ENCODE peak calls at places on chromosomes 5 and 9, in nine cellular contexts. V, Q, J, S, O, E, W, R and Z are unnamed samples.

GRCh38 chr9:133604214-133604613 is 5.0 kb downstream of the FAM163B start:
- DNase-seq in V (no peak), Q (no peak), J (no peak), S (no peak), O (no peak), E (peak; percentile 64), W (peak; percentile 8), R (no peak), Z (no peak)

GRCh38 chr5:20559845-20560244 is 571.8 kb upstream of the CDH18 start:
- DNase-seq in V (no peak), Q (no peak), J (no peak), S (no peak), O (no peak), E (no peak), W (no peak), R (no peak), Z (no peak)

GRCh38 chr5:108003178-108003577 is 332.4 kb upstream of the EFNA5 start:
- DNase-seq in V (no peak), Q (no peak), J (no peak), S (no peak), O (peak; percentile 70), E (peak; percentile 12), W (no peak), R (no peak), Z (no peak)

GRCh38 chr5:157710887-157711286 is 20.3 kb upstream of the THG1L start:
- DNase-seq in V (no peak), Q (no peak), J (no peak), S (no peak), O (no peak), E (no peak), W (no peak), R (no peak), Z (no peak)

GRCh38 chr9:136711751-136712689 is at the start of gene DIPK1B:
- DNase-seq in V (peak; percentile 86), Q (no peak), J (no peak), S (no peak), O (no peak), E (peak; percentile 100), W (peak; percentile 65), R (no peak), Z (no peak)

GRCh38 chr5:123754167-123754840 is 242.3 kb downstream of the CSNK1G3 start:
- DNase-seq in V (no peak), Q (no peak), J (no peak), S (no peak), O (no peak), E (peak; percentile 36), W (no peak), R (no peak), Z (no peak)

GRCh38 chr5:57435701-57436134 is 46.9 kb downstream of the ACTBL2 start:
- DNase-seq in V (no peak), Q (peak; percentile 30), J (no peak), S (peak; percentile 59), O (no peak), E (no peak), W (no peak), R (no peak), Z (no peak)

GRCh38 chr5:172901788-172902496 is 57.3 kb upstream of the RPL26L1 start:
- DNase-seq in V (no peak), Q (peak; percentile 54), J (peak; percentile 52), S (no peak), O (no peak), E (no peak), W (peak; percentile 43), R (no peak), Z (no peak)

GRCh38 chr5:125865166-125865815 is 557.9 kb upstream of the GRAMD2B start:
- DNase-seq in V (no peak), Q (no peak), J (no peak), S (no peak), O (no peak), E (no peak), W (no peak), R (no peak), Z (no peak)

GRCh38 chr9:117687532-117687931 is 16.7 kb upstream of the TLR4 start:
- DNase-seq in V (no peak), Q (no peak), J (no peak), S (no peak), O (no peak), E (no peak), W (no peak), R (no peak), Z (peak; percentile 73)

GRCh38 chr9:129838707-129839259 is 3.5 kb downstream of the USP20 start:
- DNase-seq in V (no peak), Q (no peak), J (no peak), S (no peak), O (no peak), E (no peak), W (peak; percentile 89), R (no peak), Z (no peak)

GRCh38 chr5:83322273-83322924 is 149.1 kb upstream of the VCAN start:
- DNase-seq in V (no peak), Q (no peak), J (no peak), S (no peak), O (no peak), E (no peak), W (no peak), R (no peak), Z (no peak)

GRCh38 chr5:149015126-149015525 is 47.7 kb downstream of the SH3TC2 start:
- DNase-seq in V (no peak), Q (no peak), J (no peak), S (no peak), O (no peak), E (no peak), W (no peak), R (no peak), Z (no peak)

GRCh38 chr9:132787748-132788159 is 90.3 kb downstream of the AK8 start:
- DNase-seq in V (no peak), Q (no peak), J (no peak), S (no peak), O (peak; percentile 7), E (no peak), W (no peak), R (no peak), Z (no peak)

GRCh38 chr9:76176176-76176575 is 218.1 kb downstream of the RFK start:
- DNase-seq in V (no peak), Q (no peak), J (no peak), S (no peak), O (no peak), E (no peak), W (no peak), R (no peak), Z (no peak)
- TF ChIP-seq EP300 in V (no peak), Q (no peak), J (no peak), S (no peak), O (no peak), E (no peak), W (no peak), R (no peak), Z (no peak)

GRCh38 chr5:141969783-141970741 is 1.2 kb downstream of the RNF14 start:
- DNase-seq in V (no peak), Q (peak; percentile 55), J (no peak), S (no peak), O (peak; percentile 57), E (no peak), W (peak; percentile 93), R (no peak), Z (peak; percentile 31)
- TF ChIP-seq EP300 in V (no peak), Q (no peak), J (no peak), S (no peak), O (no peak), E (no peak), W (no peak), R (no peak), Z (no peak)

DNA sequence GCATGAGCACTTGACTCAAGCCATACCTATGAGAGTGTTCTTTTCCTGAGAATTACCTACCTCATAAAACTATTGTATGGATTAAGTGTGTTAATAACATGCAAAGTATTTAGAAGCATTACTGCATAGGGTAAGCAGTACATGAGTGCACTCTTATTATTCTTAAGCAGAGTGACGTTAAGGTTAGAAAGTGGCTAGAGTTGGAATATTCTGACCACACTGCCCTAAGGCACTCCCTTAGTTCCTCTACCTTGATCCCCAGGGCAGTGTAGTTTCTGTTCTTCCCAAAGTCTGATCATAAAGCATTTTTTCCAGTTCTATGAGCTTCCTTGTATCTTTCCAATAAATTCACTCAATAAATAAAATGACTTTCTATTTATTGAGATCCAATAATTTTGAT is 189.2 kb downstream of the PCSK1 start:
- DNase-seq in V (no peak), Q (no peak), J (no peak), S (no peak), O (no peak), E (no peak), W (no peak), R (no peak), Z (no peak)
- TF ChIP-seq EP300 in V (no peak), Q (no peak), J (no peak), S (no peak), O (no peak), E (no peak), W (no peak), R (no peak), Z (no peak)

GRCh38 chr5:14107536-14107935 is 35.6 kb upstream of the TRIO start:
- DNase-seq in V (no peak), Q (no peak), J (no peak), S (no peak), O (no peak), E (no peak), W (no peak), R (no peak), Z (no peak)

GRCh38 chr5:14109041-14109747 is 33.9 kb upstream of the TRIO start:
- DNase-seq in V (no peak), Q (no peak), J (no peak), S (peak; percentile 33), O (peak; percentile 71), E (no peak), W (no peak), R (peak; percentile 68), Z (peak; percentile 16)

GRCh38 chr5:14110196-14110595 is 32.9 kb upstream of the TRIO start:
- DNase-seq in V (no peak), Q (no peak), J (no peak), S (no peak), O (no peak), E (no peak), W (no peak), R (no peak), Z (no peak)

GRCh38 chr5:14109771-14110170 is 33.4 kb upstream of the TRIO start:
- DNase-seq in V (no peak), Q (no peak), J (no peak), S (no peak), O (no peak), E (no peak), W (no peak), R (no peak), Z (no peak)

DNA sequence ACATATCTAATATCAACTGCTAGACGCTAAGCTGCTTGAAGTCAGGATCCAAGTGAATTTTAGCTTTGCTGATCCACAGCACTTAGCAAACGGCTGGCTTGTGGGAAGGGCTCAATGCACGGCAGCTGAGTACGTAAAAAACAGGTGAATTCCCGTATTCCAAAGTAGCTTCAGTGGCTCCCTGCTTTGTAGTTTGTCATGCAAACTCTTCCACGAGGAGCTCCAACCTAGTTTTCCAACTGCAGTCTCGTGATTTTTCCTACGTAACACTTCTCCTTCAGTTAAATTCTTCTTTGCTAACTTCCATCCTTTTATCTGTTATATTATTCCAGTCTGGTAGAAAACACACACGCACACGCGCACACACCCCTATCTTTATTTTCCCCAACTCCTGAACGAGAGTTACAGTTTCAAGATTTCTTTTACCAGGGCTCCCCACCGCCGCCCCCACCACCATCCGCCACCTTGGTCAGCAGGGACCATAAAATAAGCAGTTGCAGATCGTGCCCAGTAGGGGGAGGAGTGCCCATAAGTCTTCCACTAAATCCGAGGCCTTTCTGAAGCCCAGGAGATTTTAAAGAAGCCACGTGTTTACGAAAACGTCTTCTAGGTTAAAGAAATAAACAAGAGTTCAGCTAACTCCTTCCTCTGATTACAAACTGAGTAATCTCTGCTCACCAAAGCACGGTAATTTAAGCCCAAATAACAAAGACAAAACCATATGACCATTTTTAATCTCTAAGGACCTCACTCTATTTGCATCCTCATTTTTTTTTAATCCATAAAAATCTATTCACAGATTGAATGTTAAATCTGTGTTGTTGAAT is 34.8 kb upstream of the TRIO start:
- DNase-seq in V (peak; percentile 65), Q (peak; percentile 74), J (peak; percentile 63), S (peak; percentile 71), O (peak; percentile 44), E (peak; percentile 72), W (peak; percentile 68), R (no peak), Z (peak; percentile 72)
- TF ChIP-seq EP300 in V (no peak), Q (no peak), J (no peak), S (no peak), O (no peak), E (no peak), W (no peak), R (no peak), Z (no peak)